ENCODE peak calls at places on chromosome 7, in four cellular contexts. C, K, R and H are unnamed samples. For H3K9me3, the result is how much of the 10 kb centered on the place peaks cover.

GRCh38 chr7:32579776-32580175 is 84.5 kb downstream of the AVL9 start:
- DNase-seq in C (no peak), K (no peak), R (no peak), H (no peak)

GRCh38 chr7:151665363-151665762 is 145.7 kb upstream of the RHEB start:
- DNase-seq in C (peak), K (no peak), R (peak), H (no peak)

GRCh38 chr7:149595541-149595940 is 97.9 kb upstream of the ZNF746 start:
- DNase-seq in C (no peak), K (no peak), R (no peak), H (no peak)

GRCh38 chr7:131583430-131583829 is 27.0 kb upstream of the PODXL start:
- DNase-seq in C (no peak), K (no peak), R (no peak), H (no peak)

GRCh38 chr7:105133986-105134655 is 120.1 kb downstream of the KMT2E start:
- DNase-seq in C (no peak), K (no peak), R (no peak), H (no peak)

GRCh38 chr7:80134105-80134535 is 511 bp upstream of the GNAI1 start:
- DNase-seq in C (peak), K (no peak), R (peak), H (no peak)

GRCh38 chr7:37009282-37009681 is 285.0 kb upstream of the AOAH start:
- DNase-seq in C (no peak), K (no peak), R (no peak), H (no peak)

GRCh38 chr7:140062118-140062527 is 628 bp downstream of the PARP12 start:
- DNase-seq in C (no peak), K (peak), R (peak), H (no peak)

GRCh38 chr7:106484562-106484961 is 176.4 kb downstream of the CCDC71L start:
- DNase-seq in C (no peak), K (no peak), R (peak), H (no peak)

GRCh38 chr7:77244222-77244934 is 44.8 kb upstream of the FGL2 start:
- DNase-seq in C (no peak), K (no peak), R (no peak), H (no peak)

GRCh38 chr7:101903505-101903849 is 86.1 kb downstream of the CUX1 start:
- DNase-seq in C (no peak), K (no peak), R (no peak), H (no peak)

GRCh38 chr7:122457325-122457724 is 152.8 kb upstream of the FEZF1 start:
- DNase-seq in C (no peak), K (no peak), R (no peak), H (no peak)

GRCh38 chr7:152709307-152710133 is 33.6 kb upstream of the XRCC2 start:
- DNase-seq in C (no peak), K (no peak), R (no peak), H (no peak)

GRCh38 chr7:512541-513311 is 6.9 kb downstream of the PDGFA start:
- DNase-seq in C (no peak), K (peak), R (peak), H (no peak)

GRCh38 chr7:2166625-2167280 is 66.0 kb downstream of the MAD1L1 start:
- DNase-seq in C (no peak), K (peak), R (no peak), H (no peak)

GRCh38 chr7:42236266-42237161 is 495 bp downstream of the GLI3 start:
- DNase-seq in C (no peak), K (peak), R (peak), H (no peak)

GRCh38 chr7:140225562-140226249 is 48.9 kb upstream of the KDM7A start:
- DNase-seq in C (no peak), K (no peak), R (no peak), H (no peak)

GRCh38 chr7:96244992-96245292 is 77.0 kb downstream of the SLC25A13 start:
- DNase-seq in C (no peak), K (no peak), R (no peak), H (no peak)

GRCh38 chr7:130486114-130486962 is 5.5 kb upstream of the MEST start:
- DNase-seq in C (no peak), K (peak), R (peak), H (no peak)

GRCh38 chr7:104793066-104793465 is 220.9 kb upstream of the KMT2E start:
- DNase-seq in C (no peak), K (no peak), R (no peak), H (no peak)

GRCh38 chr7:97351488-97351887 is 234.0 kb downstream of the SDHAF3 start:
- DNase-seq in C (no peak), K (no peak), R (no peak), H (no peak)

GRCh38 chr7:28738384-28738783 is 219.7 kb downstream of the TRIL start:
- DNase-seq in C (no peak), K (no peak), R (peak), H (no peak)

GRCh38 chr7:129368389-129368986 is 65.7 kb upstream of the STRIP2 start:
- DNase-seq in C (no peak), K (no peak), R (no peak), H (no peak)

GRCh38 chr7:46522354-46522906 is 601.4 kb upstream of the IGFBP3 start:
- DNase-seq in C (no peak), K (no peak), R (no peak), H (no peak)

GRCh38 chr7:130491841-130492518 is at the start of gene MEST:
- DNase-seq in C (no peak), K (peak), R (peak), H (no peak)

GRCh38 chr7:37028909-37029440 is 304.7 kb upstream of the AOAH start:
- DNase-seq in C (no peak), K (no peak), R (no peak), H (no peak)

GRCh38 chr7:936131-937054 is 18.1 kb downstream of the ADAP1 start:
- DNase-seq in C (no peak), K (peak), R (no peak), H (no peak)

GRCh38 chr7:104089622-104090021 is 100.2 kb upstream of the RELN start:
- DNase-seq in C (no peak), K (no peak), R (no peak), H (no peak)

GRCh38 chr7:28338041-28338440 is 74.3 kb upstream of the CREB5 start:
- DNase-seq in C (no peak), K (no peak), R (no peak), H (no peak)

GRCh38 chr7:12269100-12269895 is 58.2 kb downstream of the TMEM106B start:
- DNase-seq in C (no peak), K (no peak), R (no peak), H (no peak)

GRCh38 chr7:21497072-21497471 is 45.8 kb upstream of the DNAH11 start:
- DNase-seq in C (no peak), K (no peak), R (peak), H (no peak)

GRCh38 chr7:95141755-95142154 is 182.6 kb downstream of the PON1 start:
- DNase-seq in C (no peak), K (no peak), R (no peak), H (no peak)

GRCh38 chr7:45679516-45679915 is 105.3 kb downstream of the ADCY1 start:
- DNase-seq in C (no peak), K (peak), R (no peak), H (no peak)

GRCh38 chr7:80533287-80533686 is 21.4 kb upstream of the GNAT3 start:
- DNase-seq in C (no peak), K (no peak), R (no peak), H (no peak)

GRCh38 chr7:117427258-117427701 is at the start of gene ASZ1:
- DNase-seq in C (no peak), K (no peak), R (no peak), H (no peak)

DNA sequence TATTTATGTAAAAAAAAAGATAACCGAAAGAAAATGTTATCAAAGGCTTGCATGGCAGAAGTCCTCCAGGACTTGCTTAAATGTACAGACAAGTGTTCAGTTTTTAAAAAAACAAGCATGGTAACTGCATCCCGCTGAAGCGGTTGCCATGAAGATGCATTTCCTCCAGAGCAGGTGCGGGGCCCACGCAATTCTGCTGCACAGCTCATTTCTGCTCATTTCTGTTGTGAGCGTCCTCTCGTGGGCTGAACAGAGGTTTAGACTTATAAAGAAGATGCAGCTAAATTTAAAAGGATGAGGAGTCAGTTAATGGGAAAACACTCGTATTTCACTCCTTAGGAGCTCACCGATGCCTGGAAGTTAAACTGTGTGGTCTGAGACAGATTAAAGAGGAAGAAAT is 247.6 kb downstream of the DNAJB6 start:
- DNase-seq in C (no peak), K (peak), R (no peak), H (no peak)
- H3K9me3 ChIP-seq in C (half or more), K (under half), R (under half), H (under half)

GRCh38 chr7:157949711-157950110 is 612.9 kb downstream of the DNAJB6 start:
- DNase-seq in C (no peak), K (no peak), R (no peak), H (no peak)
- H3K9me3 ChIP-seq in C (half or more), K (under half), R (under half), H (under half)

GRCh38 chr7:109308816-109309215 is 739.1 kb downstream of the DNAJB9 start:
- DNase-seq in C (no peak), K (no peak), R (no peak), H (no peak)

GRCh38 chr7:109309790-109310189 is 740.1 kb downstream of the DNAJB9 start:
- DNase-seq in C (no peak), K (no peak), R (no peak), H (no peak)
- H3K9me3 ChIP-seq in C (under half), K (under half), R (under half), H (under half)

GRCh38 chr7:56157238-56157790 is 41.1 kb upstream of the NUPR2 start:
- DNase-seq in C (no peak), K (no peak), R (no peak), H (no peak)
- H3K9me3 ChIP-seq in C (under half), K (under half), R (under half), H (under half)

DNA sequence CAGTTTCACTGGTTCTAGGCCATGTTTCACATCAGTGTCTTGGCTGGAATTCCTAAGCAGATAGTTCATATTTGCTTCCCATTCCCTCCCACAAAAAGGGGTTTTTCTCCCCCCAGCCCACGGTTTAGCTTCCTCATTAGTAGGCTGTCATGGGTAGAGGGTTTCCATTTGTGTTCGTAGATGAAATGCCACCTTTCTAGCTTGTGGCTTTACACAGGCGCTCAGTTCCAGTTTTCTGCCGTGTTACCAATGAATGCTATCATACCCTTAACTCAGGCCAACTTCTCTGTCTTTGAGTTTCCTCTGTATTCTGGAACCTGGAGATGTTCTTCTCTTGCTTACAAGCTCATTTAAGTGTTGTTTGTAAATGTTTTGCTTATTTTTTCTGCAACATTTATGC is 26.8 kb downstream of the CALD1 start:
- DNase-seq in C (no peak), K (no peak), R (no peak), H (no peak)
- H3K9me3 ChIP-seq in C (under half), K (under half), R (under half), H (under half)